ENCODE peak calls at places on chromosome 16, in eight cellular contexts. C is dorsolateral prefrontal cortex, A is right lobe of liver, U is fibroblast of mammary gland, G is transverse colon, Q is psoas muscle, I is mucosa of descending colon, O is GM12865. X is an unnamed sample.
A peak's percentile ranks its signal among the peaks of the same experiment; 100 is the strongest.

GRCh38 chr16:68517606-68518161 is 21.4 kb upstream of the ZFP90 start:
- DNase-seq in C (no peak), A (no peak), U (no peak), G (no peak), Q (no peak), I (no peak), O (no peak), X (no peak)

GRCh38 chr16:84907575-84907974 is 87.8 kb downstream of the CRISPLD2 start:
- DNase-seq in C (no peak), A (no peak), U (peak; percentile 69), G (peak; percentile 38), Q (peak; percentile 75), I (no peak), O (no peak), X (no peak)

GRCh38 chr16:57648125-57648524 is 19.7 kb downstream of the ADGRG1 start:
- DNase-seq in C (no peak), A (no peak), U (no peak), G (no peak), Q (no peak), I (no peak), O (peak; percentile 59), X (no peak)

GRCh38 chr16:68473358-68474064 is 25.2 kb upstream of the SMPD3 start:
- DNase-seq in C (no peak), A (peak; percentile 90), U (no peak), G (no peak), Q (no peak), I (no peak), O (peak; percentile 41), X (no peak)

GRCh38 chr16:79751785-79752184 is 151.2 kb upstream of the MAF start:
- DNase-seq in C (peak; percentile 43), A (no peak), U (peak; percentile 65), G (peak; percentile 24), Q (peak; percentile 59), I (no peak), O (no peak), X (no peak)

GRCh38 chr16:10521681-10522274 is 58.6 kb downstream of the EMP2 start:
- DNase-seq in C (peak; percentile 48), A (peak; percentile 77), U (peak; percentile 74), G (peak; percentile 70), Q (peak; percentile 63), I (no peak), O (peak; percentile 75), X (no peak)

GRCh38 chr16:15960124-15960971 is 10.9 kb downstream of the ABCC1 start:
- DNase-seq in C (no peak), A (no peak), U (no peak), G (no peak), Q (no peak), I (no peak), O (no peak), X (no peak)

GRCh38 chr16:84599528-84600202 is 18.2 kb downstream of the COTL1 start:
- DNase-seq in C (no peak), A (no peak), U (peak; percentile 83), G (peak; percentile 50), Q (peak; percentile 67), I (peak; percentile 78), O (peak; percentile 87), X (no peak)

GRCh38 chr16:22681551-22681880 is 132.4 kb upstream of the HS3ST2 start:
- DNase-seq in C (no peak), A (no peak), U (no peak), G (no peak), Q (no peak), I (no peak), O (no peak), X (no peak)

GRCh38 chr16:19186403-19186802 is 18.4 kb downstream of the SYT17 start:
- DNase-seq in C (no peak), A (no peak), U (no peak), G (no peak), Q (no peak), I (no peak), O (no peak), X (no peak)

GRCh38 chr16:23424292-23424958 is 28.6 kb downstream of the COG7 start:
- DNase-seq in C (peak; percentile 39), A (no peak), U (no peak), G (peak; percentile 84), Q (no peak), I (peak; percentile 83), O (no peak), X (no peak)

GRCh38 chr16:10923650-10924214 is 18.5 kb downstream of the DEXI start:
- DNase-seq in C (peak; percentile 48), A (peak; percentile 98), U (no peak), G (peak; percentile 48), Q (peak; percentile 95), I (peak; percentile 51), O (no peak), X (no peak)

GRCh38 chr16:48165961-48166578 is 10.3 kb upstream of the ABCC12 start:
- DNase-seq in C (no peak), A (no peak), U (no peak), G (no peak), Q (no peak), I (no peak), O (peak; percentile 43), X (no peak)

GRCh38 chr16:48162839-48163410 is 7.1 kb upstream of the ABCC12 start:
- DNase-seq in C (no peak), A (peak; percentile 62), U (no peak), G (no peak), Q (no peak), I (no peak), O (no peak), X (no peak)

GRCh38 chr16:48168089-48168488 is 12.3 kb upstream of the ABCC12 start:
- DNase-seq in C (no peak), A (no peak), U (no peak), G (no peak), Q (no peak), I (no peak), O (no peak), X (no peak)

GRCh38 chr16:48161906-48162305 is 6.1 kb upstream of the ABCC12 start:
- DNase-seq in C (no peak), A (no peak), U (no peak), G (no peak), Q (no peak), I (no peak), O (no peak), X (no peak)

DNA sequence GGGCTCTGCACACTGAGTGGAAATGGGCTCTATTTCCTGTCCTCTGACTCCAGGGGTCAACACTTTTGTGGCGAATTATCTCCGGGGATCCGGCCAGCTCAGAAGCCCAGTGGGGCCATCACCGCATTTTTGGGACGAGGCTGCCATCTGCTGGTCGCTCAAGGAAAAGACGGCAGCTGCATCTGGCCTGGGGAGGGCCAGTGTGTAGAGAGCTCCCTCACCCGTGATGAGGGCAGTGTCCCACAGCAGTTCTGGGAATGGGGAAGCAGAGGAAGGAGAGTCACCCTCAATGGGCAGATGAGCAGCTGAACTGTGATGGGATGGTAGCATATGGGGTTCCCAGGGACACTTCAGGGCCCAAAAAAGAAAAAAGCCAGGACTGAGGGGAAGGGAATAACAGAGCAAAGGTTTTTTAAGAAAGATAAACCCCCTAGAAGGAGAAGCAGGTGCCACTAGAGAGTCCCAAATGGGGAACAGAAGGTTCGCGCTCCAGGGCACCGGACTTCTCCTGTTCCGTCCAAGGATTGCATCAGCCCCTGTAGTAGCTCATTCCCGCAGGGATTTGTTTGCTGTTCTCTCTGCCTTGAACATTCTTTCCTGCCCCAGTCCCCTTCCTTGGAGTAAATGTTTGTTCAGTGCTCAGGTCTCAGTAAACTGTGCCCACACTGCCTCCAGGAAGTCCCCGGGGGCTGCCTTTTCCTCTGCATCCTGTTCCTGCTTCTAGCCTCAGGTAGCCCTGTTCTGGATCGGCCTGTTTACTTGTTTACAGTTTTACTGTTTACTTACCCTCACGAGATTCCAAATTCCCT is 9.3 kb upstream of the ABCC12 start:
- DNase-seq in C (peak; percentile 69), A (peak; percentile 84), U (peak; percentile 70), G (peak; percentile 77), Q (peak; percentile 88), I (peak; percentile 68), O (peak; percentile 68), X (no peak)
- H3K4me3 ChIP-seq in C (no peak overlapping the region), A (no peak overlapping the region), U (no peak overlapping the region), G (no peak overlapping the region), Q (no peak overlapping the region), I (no peak overlapping the region), O (no peak overlapping the region), X (no peak overlapping the region)

DNA sequence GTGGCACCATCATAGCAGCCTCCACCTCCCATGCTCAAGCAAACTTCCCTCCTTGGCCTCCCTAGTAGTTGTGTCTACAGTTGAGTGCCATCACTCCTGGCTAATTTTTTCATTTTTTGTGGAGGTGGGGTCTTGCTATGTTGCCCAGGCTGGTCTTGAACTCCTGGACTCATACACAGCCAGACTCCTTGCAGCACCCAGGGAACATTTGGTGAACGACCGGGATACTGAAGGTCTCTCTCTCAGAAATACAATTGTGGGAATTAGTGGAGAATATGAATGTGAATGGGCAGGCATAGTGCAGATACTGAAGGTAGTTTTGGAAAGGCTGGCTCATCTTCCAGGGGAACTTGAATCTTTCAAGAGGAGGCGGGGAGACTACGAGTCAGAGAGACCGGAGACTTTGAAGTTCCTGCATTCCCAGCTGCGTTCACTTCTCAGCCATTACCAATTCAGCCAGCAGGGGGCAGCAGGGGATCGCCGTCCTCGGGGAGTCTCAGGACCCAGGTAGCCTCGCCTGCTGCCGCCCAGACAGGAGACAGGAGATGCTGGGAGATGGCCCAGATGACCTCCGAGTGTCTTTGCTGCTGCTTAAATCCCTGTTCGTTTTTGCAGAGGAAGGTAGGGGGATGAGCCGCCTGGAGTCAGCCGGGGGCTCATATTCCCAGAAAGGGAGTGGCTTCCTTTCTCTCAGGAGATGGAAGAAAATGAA is 68.6 kb downstream of the HAPSTR1 start:
- DNase-seq in C (peak; percentile 77), A (peak; percentile 64), U (peak; percentile 62), G (peak; percentile 63), Q (no peak), I (no peak), O (peak; percentile 63), X (no peak)
- TF ChIP-seq CTCF in C (peak; percentile 77), A (peak; percentile 84), U (peak; percentile 65), G (peak; percentile 44), Q (peak; percentile 67), I (peak; percentile 29), O (peak; percentile 69), X (peak; percentile 93)

GRCh38 chr16:400061-400540 is 1.6 kb upstream of the DECR2 start:
- DNase-seq in C (no peak), A (no peak), U (no peak), G (no peak), Q (no peak), I (no peak), O (no peak), X (no peak)
- H3K4me3 ChIP-seq in C (no peak overlapping the region), A (no peak overlapping the region), U (no peak overlapping the region), G (no peak overlapping the region), Q (peak overlapping the region; percentile 76), I (no peak overlapping the region), O (peak overlapping the region; percentile 95), X (peak overlapping the region; percentile 94)

GRCh38 chr16:50819706-50820105 is 77.8 kb downstream of the CYLD start:
- DNase-seq in C (no peak), A (no peak), U (no peak), G (no peak), Q (no peak), I (no peak), O (no peak), X (no peak)

GRCh38 chr16:50822671-50823070 is 80.8 kb downstream of the CYLD start:
- DNase-seq in C (no peak), A (no peak), U (no peak), G (no peak), Q (no peak), I (no peak), O (no peak), X (no peak)

GRCh38 chr16:50820225-50820624 is 78.3 kb downstream of the CYLD start:
- DNase-seq in C (no peak), A (no peak), U (no peak), G (no peak), Q (no peak), I (no peak), O (no peak), X (no peak)

GRCh38 chr16:50818380-50818779 is 76.5 kb downstream of the CYLD start:
- DNase-seq in C (no peak), A (no peak), U (no peak), G (no peak), Q (no peak), I (no peak), O (no peak), X (no peak)

GRCh38 chr16:50821586-50821985 is 79.7 kb downstream of the CYLD start:
- DNase-seq in C (no peak), A (no peak), U (peak; percentile 18), G (no peak), Q (no peak), I (no peak), O (no peak), X (no peak)
- TF ChIP-seq CTCF in C (no peak), A (no peak), U (peak; percentile 6), G (no peak), Q (no peak), I (no peak), O (no peak), X (peak; percentile 24)

X was measured in epithelial cell of proximal tubule.